ENCODE peak calls at places on chromosomes 4 and X, in eight cellular contexts. Y, P, V, M, R, S, D and T are unnamed samples. For H3K4me1, the result is how much of the 10 kb centered on the place peaks cover.

GRCh38 chrX:153019166-153019565 is 25.2 kb upstream of the PNMA5 start:
- DNase-seq in Y (no peak), P (no peak), V (no peak), M (no peak), R (no peak), S (no peak), D (no peak), T (no peak)

GRCh38 chrX:43881410-43882293 is 598 bp downstream of the MAOB start:
- DNase-seq in Y (no peak), P (no peak), V (no peak), M (no peak), R (no peak), S (peak), D (no peak), T (peak)

GRCh38 chr4:147019061-147019460 is 73.4 kb upstream of the TTC29 start:
- DNase-seq in Y (peak), P (peak), V (no peak), M (peak), R (peak), S (peak), D (peak), T (peak)

GRCh38 chrX:9320940-9321339 is 143.9 kb upstream of the TBL1X start:
- DNase-seq in Y (no peak), P (no peak), V (no peak), M (no peak), R (peak), S (no peak), D (no peak), T (no peak)

GRCh38 chr4:57110635-57111546 is 706 bp upstream of the IGFBP7 start:
- DNase-seq in Y (peak), P (no peak), V (no peak), M (no peak), R (no peak), S (peak), D (peak), T (peak)

GRCh38 chr4:89439533-89439932 is 131.9 kb upstream of the GPRIN3 start:
- DNase-seq in Y (no peak), P (no peak), V (no peak), M (no peak), R (no peak), S (no peak), D (no peak), T (no peak)

GRCh38 chr4:179095585-179096228 is 1653.5 kb upstream of the AGA start:
- DNase-seq in Y (no peak), P (no peak), V (no peak), M (no peak), R (no peak), S (no peak), D (peak), T (peak)

GRCh38 chrX:38954520-38954919 is 153.3 kb downstream of the MID1IP1 start:
- DNase-seq in Y (no peak), P (no peak), V (no peak), M (no peak), R (no peak), S (no peak), D (no peak), T (no peak)

GRCh38 chr4:74105656-74106275 is 6.8 kb upstream of the CXCL2 start:
- DNase-seq in Y (no peak), P (no peak), V (no peak), M (no peak), R (no peak), S (peak), D (no peak), T (peak)

GRCh38 chr4:76984127-76984526 is 34.6 kb downstream of the SEPTIN11 start:
- DNase-seq in Y (no peak), P (no peak), V (peak), M (no peak), R (no peak), S (no peak), D (no peak), T (no peak)
- H3K4me1 ChIP-seq in Y (half or more), P (under half), V (under half), M (under half), R (under half), S (under half), D (under half), T (under half)

GRCh38 chr4:77170926-77171325 is 13.9 kb downstream of the CCNG2 start:
- DNase-seq in Y (no peak), P (no peak), V (no peak), M (no peak), R (no peak), S (no peak), D (no peak), T (no peak)

GRCh38 chr4:77174426-77174825 is 17.4 kb downstream of the CCNG2 start:
- DNase-seq in Y (no peak), P (no peak), V (no peak), M (no peak), R (no peak), S (no peak), D (peak), T (no peak)

GRCh38 chr4:77169496-77169895 is 12.5 kb downstream of the CCNG2 start:
- DNase-seq in Y (no peak), P (no peak), V (no peak), M (no peak), R (no peak), S (no peak), D (no peak), T (no peak)

GRCh38 chr4:77175201-77175610 is 18.2 kb downstream of the CCNG2 start:
- DNase-seq in Y (no peak), P (no peak), V (no peak), M (no peak), R (no peak), S (no peak), D (peak), T (no peak)

DNA sequence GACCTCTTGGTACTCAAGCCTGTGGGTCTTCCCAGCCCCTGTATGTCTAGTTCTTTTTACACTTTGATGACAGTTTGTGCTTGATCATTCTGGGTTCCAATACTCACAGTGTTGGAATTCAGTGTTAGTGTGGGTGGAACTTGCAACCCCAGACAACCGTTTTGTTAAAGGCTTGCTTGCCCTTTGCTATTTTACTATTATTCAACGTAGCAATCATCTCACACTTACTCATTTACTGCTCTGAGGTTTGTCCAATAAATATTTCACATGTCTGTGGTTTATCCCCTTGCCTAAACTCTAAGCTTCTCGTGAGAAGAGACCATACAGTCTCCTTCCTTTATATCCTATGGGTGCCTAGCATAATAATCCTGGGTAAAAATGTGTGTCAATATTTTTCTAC is 15.3 kb downstream of the CCNG2 start:
- DNase-seq in Y (no peak), P (no peak), V (no peak), M (no peak), R (no peak), S (no peak), D (no peak), T (no peak)
- H3K4me1 ChIP-seq in Y (under half), P (under half), V (under half), M (under half), R (under half), S (under half), D (under half), T (under half)

DNA sequence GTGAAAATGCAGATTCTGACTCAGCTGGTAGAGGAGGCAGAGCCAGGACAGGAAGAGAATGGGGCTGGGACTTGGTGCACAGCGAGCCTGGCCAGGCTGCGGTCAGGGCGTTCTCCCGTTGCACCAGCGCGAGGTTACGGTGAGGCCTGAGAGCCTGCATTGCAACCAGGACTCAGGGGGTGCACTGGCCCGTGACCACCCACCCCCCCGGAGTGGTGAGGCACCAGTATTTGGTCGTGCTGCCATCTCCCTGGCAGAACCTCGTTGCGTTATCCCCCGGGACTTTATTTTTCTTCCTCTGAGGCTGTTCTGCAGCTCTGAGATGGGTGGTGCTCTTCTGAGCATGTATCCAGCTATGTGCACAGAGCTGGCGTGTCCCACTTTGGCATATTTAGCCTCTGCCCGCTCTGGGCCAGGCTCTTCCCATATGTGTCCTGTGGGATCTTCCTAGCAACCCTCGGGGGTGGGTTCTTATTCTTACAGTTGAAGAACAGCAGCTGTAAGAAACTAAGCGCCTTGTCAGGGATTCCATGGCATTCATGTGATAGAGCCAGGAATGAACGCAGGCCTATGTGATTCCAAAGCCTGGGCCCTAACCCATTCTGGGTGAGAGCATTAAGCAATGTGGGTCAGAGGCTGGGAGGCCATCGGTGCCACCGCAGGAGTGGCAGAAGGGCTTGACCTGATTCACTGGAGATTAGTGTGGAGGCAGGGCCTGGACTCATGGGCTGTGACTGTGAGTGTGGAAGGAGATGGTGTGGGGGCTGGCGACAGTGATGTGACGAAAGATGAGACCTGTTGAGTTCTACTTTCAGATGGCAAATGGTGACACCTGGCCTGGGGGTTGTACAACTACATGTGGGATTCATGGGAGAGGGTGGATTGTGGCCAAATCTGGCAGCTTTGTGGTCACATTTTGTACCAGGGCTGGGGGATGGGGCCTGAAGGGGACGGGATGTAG is 3.1 kb downstream of the TADA2B start:
- DNase-seq in Y (no peak), P (peak), V (peak), M (peak), R (no peak), S (no peak), D (no peak), T (no peak)
- H3K4me1 ChIP-seq in Y (half or more), P (under half), V (under half), M (under half), R (under half), S (under half), D (under half), T (under half)

GRCh38 chrX:133638285-133638684 is 223.0 kb upstream of the GPC4 start:
- DNase-seq in Y (no peak), P (no peak), V (no peak), M (no peak), R (no peak), S (no peak), D (no peak), T (no peak)
- H3K4me1 ChIP-seq in Y (under half), P (under half), V (under half), M (under half), R (under half), S (under half), D (under half), T (under half)